ENCODE peak calls at places on chromosomes 2 and 18, in five cellular contexts. S is heart left ventricle; J is dorsolateral prefrontal cortex; X is left ventricle myocardium inferior; C is CD8-positive, alpha-beta memory T cell. H is an unnamed sample.

GRCh38 chr2:178064051-178064450 is 8.5 kb downstream of the PDE11A start:
- DNase-seq in C (no peak), S (no peak), X (no peak), J (no peak), H (no peak)

GRCh38 chr2:170362895-170363582 is 185.1 kb downstream of the MYO3B start:
- DNase-seq in X (no peak), S (no peak), C (no peak), J (no peak), H (no peak)

GRCh38 chr2:54680397-54681032 is 42.9 kb upstream of the EML6 start:
- DNase-seq in C (no peak), X (no peak), J (no peak), S (no peak), H (no peak)

GRCh38 chr18:59646228-59646945 is 50.8 kb downstream of the CCBE1 start:
- DNase-seq in S (no peak), J (no peak), X (no peak), C (no peak), H (no peak)

GRCh38 chr2:181774601-181775179 is 94.4 kb upstream of the NEUROD1 start:
- DNase-seq in S (no peak), J (no peak), X (no peak), C (no peak), H (peak)

GRCh38 chr18:37124511-37124910 is 295.6 kb downstream of the KIAA1328 start:
- DNase-seq in X (no peak), J (no peak), C (no peak), S (no peak), H (peak)

GRCh38 chr18:76433788-76434187 is 61.3 kb downstream of the ZNF516 start:
- DNase-seq in X (no peak), C (no peak), J (no peak), S (no peak), H (no peak)

GRCh38 chr18:22169889-22170420 is 566 bp downstream of the GATA6 start:
- DNase-seq in J (no peak), S (peak), C (no peak), X (peak), H (no peak)

GRCh38 chr18:36519358-36519757 is 221.8 kb downstream of the FHOD3 start:
- DNase-seq in J (no peak), C (no peak), X (no peak), S (no peak), H (peak)

GRCh38 chr18:62760403-62760734 is 45.0 kb downstream of the PHLPP1 start:
- DNase-seq in X (no peak), C (no peak), J (no peak), S (no peak), H (no peak)

DNA sequence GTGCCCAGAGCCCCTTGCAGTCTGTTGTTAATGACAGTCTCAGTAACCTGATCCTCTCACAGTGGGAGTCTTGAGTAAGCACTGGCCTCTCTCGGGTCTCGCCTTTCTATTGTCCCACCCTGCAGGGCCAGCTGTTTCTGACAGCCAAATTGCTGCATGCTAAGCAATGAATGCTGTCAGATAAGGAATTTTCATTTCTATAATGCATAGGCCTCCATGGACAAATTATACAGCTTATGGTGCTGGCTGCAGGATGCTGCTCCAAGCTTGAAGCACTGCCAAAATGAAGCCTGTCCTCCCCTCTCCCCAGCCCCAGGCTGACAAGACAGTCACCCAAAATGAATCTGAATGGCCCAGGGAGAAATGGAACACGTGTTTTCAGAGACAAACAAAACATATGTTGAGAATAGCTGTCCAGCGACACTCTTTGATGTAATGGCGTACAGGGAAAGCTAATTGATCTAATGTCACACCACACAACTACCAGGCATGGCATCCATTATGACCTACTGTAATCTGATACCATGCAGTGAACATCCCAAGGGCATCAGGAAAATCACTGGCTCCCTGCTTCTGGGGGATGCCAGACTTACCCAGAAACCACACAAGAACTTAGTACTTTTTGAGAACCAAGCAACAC is 36.8 kb downstream of the ACVR1 start:
- DNase-seq in X (no peak), C (no peak), S (no peak), J (no peak), H (peak)
- H3K4me3 ChIP-seq in X (no peak), C (no peak), S (no peak), J (no peak), H (no peak)

DNA sequence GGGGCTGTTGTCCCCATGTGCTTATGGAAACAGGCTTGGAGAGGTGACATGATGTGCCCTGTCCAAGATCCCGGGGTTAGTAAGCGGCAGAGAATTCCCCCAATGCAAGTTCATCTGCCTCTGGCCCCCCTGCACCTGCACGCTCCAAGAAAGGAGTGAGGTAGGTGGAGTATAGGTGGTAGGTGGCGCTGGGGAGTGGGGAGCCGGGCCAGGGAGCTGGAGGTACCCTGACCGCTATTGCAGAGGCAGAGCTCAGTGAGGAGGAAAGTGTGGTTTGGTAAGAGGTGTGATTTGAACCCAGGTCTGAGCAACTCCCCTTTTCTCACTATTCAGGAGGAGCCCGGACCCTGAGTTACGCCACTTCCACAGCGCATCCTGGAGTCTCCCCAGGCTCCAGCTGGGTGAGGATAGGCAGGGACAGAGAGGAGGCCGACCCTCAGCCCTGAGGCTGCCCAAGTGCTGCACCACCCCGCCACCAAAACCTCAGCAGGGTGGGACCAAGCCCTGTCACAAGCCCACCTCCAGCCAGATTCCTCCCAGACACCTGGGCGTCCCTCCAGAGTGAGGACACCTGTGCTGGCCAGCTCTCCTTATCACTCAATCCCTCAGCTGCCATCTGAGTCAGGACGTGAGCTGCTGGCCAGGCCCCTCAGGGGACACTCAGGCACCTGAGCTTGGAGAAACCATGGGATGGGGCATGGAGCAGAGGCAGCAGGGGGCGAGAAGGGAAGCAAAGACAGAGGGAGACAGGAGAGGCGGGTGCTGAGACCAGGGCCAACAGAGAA is 5.6 kb downstream of the HAAO start:
- DNase-seq in X (no peak), S (no peak), C (no peak), J (no peak), H (no peak)
- H3K4me3 ChIP-seq in X (no peak), S (no peak), C (no peak), J (no peak), H (no peak)

GRCh38 chr2:634670-635395 is 42.4 kb downstream of the TMEM18 start:
- DNase-seq in S (no peak), X (no peak), J (no peak), C (no peak), H (no peak)

GRCh38 chr2:637406-637776 is 39.8 kb downstream of the TMEM18 start:
- DNase-seq in S (no peak), J (no peak), X (no peak), C (no peak), H (no peak)

GRCh38 chr2:636151-636621 is 41.0 kb downstream of the TMEM18 start:
- DNase-seq in X (no peak), C (no peak), S (no peak), J (no peak), H (no peak)

GRCh38 chr2:637804-638203 is 39.4 kb downstream of the TMEM18 start:
- DNase-seq in J (no peak), C (no peak), X (no peak), S (no peak), H (no peak)

GRCh38 chr2:636649-637405 is 40.4 kb downstream of the TMEM18 start:
- DNase-seq in S (peak), J (peak), C (peak), X (peak), H (peak)
- H3K4me3 ChIP-seq in S (peak), J (peak), C (peak), X (peak), H (peak)

DNA sequence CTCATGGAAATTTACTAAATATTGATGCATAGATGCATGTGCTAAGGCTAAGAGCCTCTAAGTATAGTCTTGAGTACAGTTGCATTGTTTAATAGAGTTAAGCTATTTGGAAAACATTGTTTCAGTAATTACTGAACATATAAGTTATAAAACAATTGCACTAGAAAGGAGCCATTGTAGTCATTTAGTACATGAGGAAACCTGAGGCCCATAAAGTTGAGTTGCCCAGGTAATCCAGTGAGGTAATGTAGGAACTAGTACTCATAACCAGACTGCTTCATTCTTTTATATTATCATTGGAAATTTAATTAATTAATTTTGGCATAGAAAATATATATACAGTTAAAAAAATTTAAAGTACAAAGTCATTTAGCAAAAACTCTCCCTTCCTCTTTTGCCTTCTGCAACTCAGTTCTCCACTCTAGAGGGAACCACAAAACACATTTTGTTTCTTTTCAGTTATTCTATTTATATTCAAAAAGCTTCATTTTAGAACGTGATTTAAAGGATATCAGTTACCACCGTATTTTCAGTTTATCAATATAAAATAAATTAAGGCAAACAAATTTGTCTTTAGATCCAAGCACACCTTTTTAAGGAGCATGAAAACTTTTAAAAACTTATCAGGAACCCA is 27.8 kb upstream of the TBR1 start:
- DNase-seq in C (no peak), S (no peak), X (no peak), J (no peak), H (no peak)
- H3K4me3 ChIP-seq in C (no peak), S (no peak), X (no peak), J (no peak), H (no peak)

DNA sequence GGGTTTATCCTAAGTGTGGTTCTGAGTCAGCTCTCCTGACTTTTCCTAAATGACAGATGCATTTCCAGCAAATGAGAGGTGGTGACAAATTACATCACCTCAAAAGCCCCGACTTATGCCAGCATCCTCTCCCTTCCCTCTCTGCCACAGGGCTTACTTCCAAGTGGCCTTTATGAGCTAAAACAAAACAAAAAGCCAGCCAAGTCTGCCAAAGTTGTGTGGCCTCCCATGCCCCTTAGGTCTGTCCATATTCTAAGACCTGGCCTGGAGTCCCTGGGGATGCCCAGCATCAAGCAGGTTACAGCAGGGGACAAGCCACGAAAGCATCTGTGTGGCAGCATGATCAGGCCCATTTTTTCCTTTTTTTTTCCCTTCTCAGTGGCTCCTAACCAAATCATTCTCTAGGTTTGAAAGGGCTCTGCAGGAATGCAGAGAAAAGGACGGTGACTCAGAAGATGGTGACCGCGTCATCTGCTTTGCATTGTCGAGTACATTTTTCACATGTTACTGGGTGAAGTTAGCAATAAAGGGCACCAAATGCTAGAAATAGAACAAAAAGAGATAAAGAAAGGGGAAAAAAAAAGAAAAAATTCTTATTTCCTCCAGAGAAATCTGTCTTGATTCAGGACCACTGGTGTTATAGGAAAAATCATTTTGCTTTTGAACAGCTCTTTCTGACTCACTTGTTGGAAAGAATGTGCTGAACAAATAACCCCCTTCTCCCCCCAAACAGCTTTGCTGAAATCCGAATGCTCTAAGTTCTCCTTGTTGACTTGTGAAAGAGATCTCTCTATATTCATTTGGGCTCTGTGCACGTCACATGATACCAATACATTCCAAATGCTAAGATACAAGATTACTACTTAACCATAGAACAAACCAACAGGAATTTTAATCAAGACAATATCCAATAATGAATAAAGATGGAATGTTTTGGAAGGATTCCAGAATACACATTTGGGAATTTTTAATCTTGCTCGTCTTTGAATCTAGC is 178.7 kb downstream of the EN1 start:
- DNase-seq in S (no peak), J (no peak), X (no peak), C (no peak), H (peak)
- H3K4me3 ChIP-seq in S (no peak), J (no peak), X (no peak), C (no peak), H (no peak)

GRCh38 chr18:74065366-74065765 is 82.3 kb downstream of the FBXO15 start:
- DNase-seq in S (no peak), C (no peak), J (no peak), X (no peak), H (no peak)

GRCh38 chr18:74064510-74064909 is 83.1 kb downstream of the FBXO15 start:
- DNase-seq in X (no peak), C (no peak), J (no peak), S (no peak), H (no peak)

GRCh38 chr18:74073957-74074356 is 73.7 kb downstream of the FBXO15 start:
- DNase-seq in J (no peak), S (no peak), C (no peak), X (no peak), H (no peak)

GRCh38 chr18:74066018-74066417 is 81.6 kb downstream of the FBXO15 start:
- DNase-seq in S (no peak), X (no peak), C (no peak), J (no peak), H (no peak)

DNA sequence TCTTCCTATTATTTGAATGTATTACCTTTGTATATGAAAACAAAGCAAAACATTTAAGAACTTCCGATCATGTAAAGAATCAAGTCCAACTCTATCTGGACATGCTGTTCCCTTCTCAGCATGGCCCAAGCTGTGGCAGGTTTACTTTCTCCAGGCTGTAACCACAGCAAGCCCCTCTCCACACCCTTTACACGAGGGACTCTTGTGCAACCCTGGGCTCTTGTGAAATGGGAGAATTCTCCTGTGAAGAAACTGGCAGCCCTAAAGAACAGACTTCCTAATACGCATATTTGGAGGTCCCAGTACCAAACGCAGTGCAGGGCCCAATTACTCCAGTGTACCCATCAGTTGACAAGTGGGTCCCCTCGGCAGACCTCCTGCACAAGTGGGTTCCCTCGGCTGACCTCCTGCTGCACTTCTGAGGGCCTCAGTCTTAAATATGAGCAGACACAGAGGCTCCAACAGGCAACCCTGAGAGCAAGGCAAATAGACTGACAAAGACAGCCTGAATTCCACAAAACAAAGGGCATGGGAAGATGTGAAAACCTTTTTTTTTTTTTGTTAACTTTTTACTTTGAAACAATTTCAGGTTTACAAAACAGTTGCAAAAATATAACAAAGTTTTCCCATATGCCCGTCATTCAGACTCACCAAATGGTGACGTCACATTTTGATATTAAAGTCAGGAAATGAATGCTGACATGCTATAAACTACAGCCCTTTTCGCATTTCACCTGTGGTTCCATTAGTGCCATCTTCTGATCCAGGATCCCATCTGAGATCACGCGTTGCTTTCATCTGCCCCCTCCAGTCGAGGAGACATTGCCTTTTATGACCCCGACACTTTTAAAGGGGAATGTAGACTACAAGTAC is 78.2 kb downstream of the FBXO15 start:
- DNase-seq in X (no peak), C (no peak), J (no peak), S (no peak), H (no peak)
- H3K4me3 ChIP-seq in X (no peak), C (no peak), J (no peak), S (no peak), H (no peak)